ENCODE peak calls at places on chromosome 15, in six cellular contexts. One of them, this sample, is unnamed.

GRCh38 chr15:38312190-38312589 is 59.6 kb downstream of the SPRED1 start:
- DNase-seq in transverse colon: no peak
- DNase-seq in neuronal stem cell: no peak
- DNase-seq in neural progenitor cell: no peak
- DNase-seq in AG04450: no peak
- DNase-seq in cardiac muscle cell: no peak
- DNase-seq in this sample: no peak

GRCh38 chr15:77144492-77145070 is 73.7 kb upstream of the TSPAN3 start:
- DNase-seq in AG04450: peak; percentile 89
- DNase-seq in transverse colon: no peak
- DNase-seq in neuronal stem cell: no peak
- DNase-seq in neural progenitor cell: no peak
- DNase-seq in cardiac muscle cell: no peak
- DNase-seq in this sample: no peak

GRCh38 chr15:70976856-70977255 is 84.2 kb downstream of the LRRC49 start:
- DNase-seq in neural progenitor cell: no peak
- DNase-seq in cardiac muscle cell: no peak
- DNase-seq in AG04450: peak; percentile 41
- DNase-seq in neuronal stem cell: no peak
- DNase-seq in transverse colon: no peak
- DNase-seq in this sample: no peak

GRCh38 chr15:43505723-43506122 is 11.7 kb upstream of the MAP1A start:
- DNase-seq in transverse colon: no peak
- DNase-seq in neuronal stem cell: no peak
- DNase-seq in cardiac muscle cell: peak; percentile 36
- DNase-seq in AG04450: peak; percentile 89
- DNase-seq in neural progenitor cell: no peak
- DNase-seq in this sample: no peak

GRCh38 chr15:85458764-85459163 is 78.4 kb downstream of the AKAP13 start:
- DNase-seq in neural progenitor cell: no peak
- DNase-seq in cardiac muscle cell: no peak
- DNase-seq in neuronal stem cell: no peak
- DNase-seq in transverse colon: no peak
- DNase-seq in AG04450: no peak
- DNase-seq in this sample: no peak

GRCh38 chr15:84740691-84741090 is 7.7 kb upstream of the ZNF592 start:
- DNase-seq in neural progenitor cell: no peak
- DNase-seq in transverse colon: no peak
- DNase-seq in cardiac muscle cell: no peak
- DNase-seq in AG04450: no peak
- DNase-seq in neuronal stem cell: no peak
- DNase-seq in this sample: no peak

GRCh38 chr15:89898628-89899302 is 5.0 kb upstream of the AP3S2 start:
- DNase-seq in neural progenitor cell: peak; percentile 74
- DNase-seq in AG04450: no peak
- DNase-seq in transverse colon: peak; percentile 53
- DNase-seq in neuronal stem cell: no peak
- DNase-seq in cardiac muscle cell: peak; percentile 46
- DNase-seq in this sample: peak; percentile 17

GRCh38 chr15:62933388-62933787 is 109.2 kb upstream of the TPM1 start:
- DNase-seq in cardiac muscle cell: no peak
- DNase-seq in neural progenitor cell: no peak
- DNase-seq in neuronal stem cell: no peak
- DNase-seq in transverse colon: no peak
- DNase-seq in AG04450: no peak
- DNase-seq in this sample: no peak

GRCh38 chr15:77025066-77025435 is 30.1 kb downstream of the PSTPIP1 start:
- DNase-seq in transverse colon: no peak
- DNase-seq in cardiac muscle cell: no peak
- DNase-seq in neuronal stem cell: no peak
- DNase-seq in AG04450: no peak
- DNase-seq in neural progenitor cell: no peak
- DNase-seq in this sample: no peak

GRCh38 chr15:55990071-55990470 is 3.3 kb downstream of the NEDD4 start:
- DNase-seq in AG04450: no peak
- DNase-seq in neural progenitor cell: no peak
- DNase-seq in neuronal stem cell: no peak
- DNase-seq in cardiac muscle cell: no peak
- DNase-seq in transverse colon: no peak
- DNase-seq in this sample: no peak

GRCh38 chr15:77033729-77034619 is 36.9 kb downstream of the TSPAN3 start:
- DNase-seq in transverse colon: peak; percentile 8
- DNase-seq in AG04450: no peak
- DNase-seq in neuronal stem cell: no peak
- DNase-seq in neural progenitor cell: no peak
- DNase-seq in cardiac muscle cell: no peak
- DNase-seq in this sample: no peak

GRCh38 chr15:29687939-29688884 is 134.1 kb downstream of the TJP1 start:
- DNase-seq in neuronal stem cell: no peak
- DNase-seq in AG04450: no peak
- DNase-seq in cardiac muscle cell: no peak
- DNase-seq in neural progenitor cell: no peak
- DNase-seq in transverse colon: peak; percentile 93
- DNase-seq in this sample: no peak

GRCh38 chr15:78432664-78433063 is 5.4 kb upstream of the IREB2 start:
- DNase-seq in neural progenitor cell: no peak
- DNase-seq in AG04450: no peak
- DNase-seq in transverse colon: no peak
- DNase-seq in cardiac muscle cell: no peak
- DNase-seq in neuronal stem cell: no peak
- DNase-seq in this sample: no peak

GRCh38 chr15:58770519-58770856 is 614 bp upstream of the MINDY2 start:
- DNase-seq in neuronal stem cell: no peak
- DNase-seq in AG04450: peak; percentile 46
- DNase-seq in neural progenitor cell: no peak
- DNase-seq in cardiac muscle cell: no peak
- DNase-seq in transverse colon: peak; percentile 16
- DNase-seq in this sample: no peak

GRCh38 chr15:50236433-50236832 is 29.1 kb downstream of the HDC start:
- DNase-seq in cardiac muscle cell: no peak
- DNase-seq in transverse colon: no peak
- DNase-seq in AG04450: no peak
- DNase-seq in neural progenitor cell: no peak
- DNase-seq in neuronal stem cell: no peak
- DNase-seq in this sample: no peak

GRCh38 chr15:90594297-90594696 is 64.6 kb downstream of the CRTC3 start:
- DNase-seq in neural progenitor cell: no peak
- DNase-seq in transverse colon: peak; percentile 92
- DNase-seq in AG04450: no peak
- DNase-seq in cardiac muscle cell: no peak
- DNase-seq in neuronal stem cell: no peak
- DNase-seq in this sample: peak; percentile 97

GRCh38 chr15:58555168-58556027 is 123.6 kb downstream of the LIPC start:
- DNase-seq in AG04450: no peak
- DNase-seq in cardiac muscle cell: peak; percentile 23
- DNase-seq in neural progenitor cell: peak; percentile 45
- DNase-seq in neuronal stem cell: no peak
- DNase-seq in transverse colon: peak; percentile 25
- DNase-seq in this sample: no peak

GRCh38 chr15:52652286-52652685 is 26.9 kb downstream of the ATOSA start:
- DNase-seq in AG04450: no peak
- DNase-seq in neuronal stem cell: no peak
- DNase-seq in transverse colon: no peak
- DNase-seq in neural progenitor cell: no peak
- DNase-seq in cardiac muscle cell: no peak
- DNase-seq in this sample: no peak

GRCh38 chr15:40911693-40912092 is 17.4 kb downstream of the VPS18 start:
- DNase-seq in neural progenitor cell: no peak
- DNase-seq in AG04450: no peak
- DNase-seq in cardiac muscle cell: no peak
- DNase-seq in neuronal stem cell: no peak
- DNase-seq in transverse colon: no peak
- DNase-seq in this sample: no peak

GRCh38 chr15:38853608-38854007 is 289.0 kb upstream of the RASGRP1 start:
- DNase-seq in AG04450: no peak
- DNase-seq in neuronal stem cell: peak; percentile 8
- DNase-seq in transverse colon: no peak
- DNase-seq in cardiac muscle cell: peak; percentile 29
- DNase-seq in neural progenitor cell: peak; percentile 63
- DNase-seq in this sample: peak; percentile 2

GRCh38 chr15:96412045-96412918 is 81.8 kb downstream of the NR2F2 start:
- DNase-seq in cardiac muscle cell: no peak
- DNase-seq in neuronal stem cell: no peak
- DNase-seq in neural progenitor cell: peak; percentile 46
- DNase-seq in AG04450: no peak
- DNase-seq in transverse colon: no peak
- DNase-seq in this sample: no peak

GRCh38 chr15:96411056-96412031 is 80.8 kb downstream of the NR2F2 start:
- DNase-seq in neuronal stem cell: no peak
- DNase-seq in neural progenitor cell: no peak
- DNase-seq in transverse colon: no peak
- DNase-seq in cardiac muscle cell: no peak
- DNase-seq in AG04450: no peak
- DNase-seq in this sample: no peak

GRCh38 chr15:96410175-96411055 is 79.9 kb downstream of the NR2F2 start:
- DNase-seq in cardiac muscle cell: no peak
- DNase-seq in AG04450: no peak
- DNase-seq in transverse colon: no peak
- DNase-seq in neuronal stem cell: no peak
- DNase-seq in neural progenitor cell: peak; percentile 65
- DNase-seq in this sample: no peak

GRCh38 chr15:96414875-96415274 is 84.4 kb downstream of the NR2F2 start:
- DNase-seq in neuronal stem cell: no peak
- DNase-seq in neural progenitor cell: no peak
- DNase-seq in AG04450: no peak
- DNase-seq in transverse colon: no peak
- DNase-seq in cardiac muscle cell: no peak
- DNase-seq in this sample: no peak

DNA sequence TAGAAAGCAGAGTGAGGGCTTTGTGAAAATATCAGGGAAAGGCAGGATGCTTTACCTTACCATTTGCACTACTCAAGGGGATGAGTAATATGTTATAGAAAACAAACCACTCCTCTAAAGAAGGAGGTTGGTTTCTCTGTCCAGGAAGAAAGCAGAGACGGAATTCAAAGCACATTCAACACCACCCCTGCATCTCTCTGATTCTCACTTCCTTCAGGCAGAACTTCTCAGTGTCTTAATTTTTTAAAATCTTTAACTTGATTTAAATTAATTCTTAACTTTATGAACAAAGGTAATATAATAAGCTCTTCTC is 82.4 kb downstream of the NR2F2 start:
- DNase-seq in neural progenitor cell: no peak
- DNase-seq in AG04450: no peak
- DNase-seq in transverse colon: no peak
- DNase-seq in cardiac muscle cell: no peak
- DNase-seq in neuronal stem cell: no peak
- DNase-seq in this sample: no peak
- H3K27me3 ChIP-seq in neural progenitor cell: peaks cover 100% of the 10 kb centered on the region
- H3K27me3 ChIP-seq in AG04450: peaks cover 88% of the 10 kb centered on the region
- H3K27me3 ChIP-seq in transverse colon: peaks cover 100% of the 10 kb centered on the region
- H3K27me3 ChIP-seq in cardiac muscle cell: peaks cover 100% of the 10 kb centered on the region
- H3K27me3 ChIP-seq in neuronal stem cell: peaks cover 100% of the 10 kb centered on the region
- H3K27me3 ChIP-seq in this sample: peaks cover 30% of the 10 kb centered on the region

GRCh38 chr15:60372756-60373155 is 25.0 kb downstream of the ANXA2 start:
- DNase-seq in neuronal stem cell: no peak
- DNase-seq in cardiac muscle cell: no peak
- DNase-seq in neural progenitor cell: no peak
- DNase-seq in transverse colon: no peak
- DNase-seq in AG04450: no peak
- DNase-seq in this sample: no peak
- H3K27ac ChIP-seq in neuronal stem cell: no peak overlapping the region
- H3K27ac ChIP-seq in cardiac muscle cell: no peak overlapping the region
- H3K27ac ChIP-seq in neural progenitor cell: no peak overlapping the region
- H3K27ac ChIP-seq in transverse colon: peak overlapping the region; percentile 78
- H3K27ac ChIP-seq in AG04450: peak overlapping the region; percentile 97
- H3K27ac ChIP-seq in this sample: no peak overlapping the region

GRCh38 chr15:44712108-44713005 is 1.0 kb downstream of the B2M start:
- DNase-seq in neural progenitor cell: no peak
- DNase-seq in AG04450: peak; percentile 50
- DNase-seq in cardiac muscle cell: no peak
- DNase-seq in neuronal stem cell: no peak
- DNase-seq in transverse colon: peak; percentile 80
- DNase-seq in this sample: peak; percentile 86

GRCh38 chr15:44715142-44715796 is 4.0 kb downstream of the B2M start:
- DNase-seq in transverse colon: no peak
- DNase-seq in neuronal stem cell: no peak
- DNase-seq in AG04450: no peak
- DNase-seq in cardiac muscle cell: peak; percentile 20
- DNase-seq in neural progenitor cell: peak; percentile 11
- DNase-seq in this sample: no peak

GRCh38 chr15:44711356-44712107 is at the start of gene B2M:
- DNase-seq in cardiac muscle cell: peak; percentile 97
- DNase-seq in neural progenitor cell: peak; percentile 97
- DNase-seq in transverse colon: peak; percentile 97
- DNase-seq in AG04450: peak; percentile 91
- DNase-seq in neuronal stem cell: peak; percentile 95
- DNase-seq in this sample: peak; percentile 98

GRCh38 chr15:44711089-44711355 is at the start of gene PATL2:
- DNase-seq in neural progenitor cell: no peak
- DNase-seq in neuronal stem cell: no peak
- DNase-seq in transverse colon: no peak
- DNase-seq in cardiac muscle cell: no peak
- DNase-seq in AG04450: no peak
- DNase-seq in this sample: no peak

GRCh38 chr15:44713006-44713966 is 2.0 kb downstream of the B2M start:
- DNase-seq in neuronal stem cell: no peak
- DNase-seq in transverse colon: no peak
- DNase-seq in cardiac muscle cell: no peak
- DNase-seq in AG04450: no peak
- DNase-seq in neural progenitor cell: no peak
- DNase-seq in this sample: peak; percentile 56
- H3K4me3 ChIP-seq in neuronal stem cell: no peak overlapping the region
- H3K4me3 ChIP-seq in transverse colon: peak overlapping the region; percentile 81
- H3K4me3 ChIP-seq in cardiac muscle cell: no peak overlapping the region
- H3K4me3 ChIP-seq in AG04450: peak overlapping the region; percentile 96
- H3K4me3 ChIP-seq in neural progenitor cell: no peak overlapping the region
- H3K4me3 ChIP-seq in this sample: peak overlapping the region; percentile 100

DNA sequence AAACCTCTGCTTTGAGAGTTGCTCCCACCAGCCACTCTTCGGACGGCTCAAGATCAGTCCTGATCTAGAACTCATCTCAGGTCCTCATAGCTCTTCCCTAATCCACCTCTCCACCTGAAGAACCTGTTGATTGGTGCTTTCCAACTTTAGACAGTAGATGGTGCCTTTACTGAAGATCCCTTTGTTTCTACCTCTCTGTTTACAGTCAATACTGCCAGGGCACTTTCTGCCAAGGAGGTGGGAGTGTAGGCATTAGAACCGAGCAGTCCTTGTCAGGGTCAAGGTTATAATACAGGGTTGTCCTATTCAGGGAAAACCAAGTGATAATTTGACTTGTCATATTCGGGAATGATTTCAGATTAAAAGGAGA is 1.2 kb downstream of the CGNL1 start:
- DNase-seq in neural progenitor cell: no peak
- DNase-seq in neuronal stem cell: no peak
- DNase-seq in cardiac muscle cell: no peak
- DNase-seq in AG04450: no peak
- DNase-seq in transverse colon: no peak
- DNase-seq in this sample: no peak
- H3K27me3 ChIP-seq in neural progenitor cell: peaks cover 24% of the 10 kb centered on the region
- H3K27me3 ChIP-seq in neuronal stem cell: peaks cover 31% of the 10 kb centered on the region
- H3K27me3 ChIP-seq in cardiac muscle cell: no peaks in the 10 kb centered on the region
- H3K27me3 ChIP-seq in AG04450: peaks cover 44% of the 10 kb centered on the region
- H3K27me3 ChIP-seq in transverse colon: peaks cover 27% of the 10 kb centered on the region
- H3K27me3 ChIP-seq in this sample: peaks cover 14% of the 10 kb centered on the region

GRCh38 chr15:101183226-101183925 is 68.5 kb downstream of the CHSY1 start:
- DNase-seq in neuronal stem cell: no peak
- DNase-seq in cardiac muscle cell: no peak
- DNase-seq in AG04450: no peak
- DNase-seq in neural progenitor cell: no peak
- DNase-seq in transverse colon: no peak
- DNase-seq in this sample: no peak
- H3K27ac ChIP-seq in neuronal stem cell: no peak overlapping the region
- H3K27ac ChIP-seq in cardiac muscle cell: peak overlapping the region; percentile 56
- H3K27ac ChIP-seq in AG04450: peak overlapping the region; percentile 72
- H3K27ac ChIP-seq in neural progenitor cell: no peak overlapping the region
- H3K27ac ChIP-seq in transverse colon: no peak overlapping the region
- H3K27ac ChIP-seq in this sample: no peak overlapping the region

This sample was measured in CD4-positive, CD25-positive, alpha-beta regulatory T cell.